ENCODE peak calls at places on chromosome 12, in four cellular contexts. O is T-helper 17 cell; G is NCI-H2081 treated with DMSO at 0.1 percent for 48 hours; Z is activated T-helper 1 cell treated with anti-CD3 and anti-CD28 coated beads, Interleukin-2, amount 50 U/mL, for 16 hours. Q is an unnamed sample.
A peak's percentile ranks its signal among the peaks of the same experiment; 100 is the strongest.

GRCh38 chr12:107200394-107200793 is 107.0 kb upstream of the CRY1 start:
- DNase-seq in O (no peak), G (no peak), Z (no peak), Q (no peak)

GRCh38 chr12:18990866-18991265 is 138.7 kb upstream of the PLEKHA5 start:
- DNase-seq in O (no peak), G (no peak), Z (no peak), Q (no peak)

GRCh38 chr12:121812320-121812871 is 8.6 kb downstream of the SETD1B start:
- DNase-seq in O (no peak), G (no peak), Z (no peak), Q (peak; percentile 81)

GRCh38 chr12:53743277-53744129 is 8.3 kb downstream of the CISTR start:
- DNase-seq in O (peak; percentile 50), G (peak; percentile 45), Z (peak; percentile 36), Q (no peak)

GRCh38 chr12:501722-502447 is 42.1 kb downstream of the B4GALNT3 start:
- DNase-seq in O (no peak), G (peak; percentile 53), Z (no peak), Q (no peak)

GRCh38 chr12:107375231-107375630 is 281.9 kb upstream of the CRY1 start:
- DNase-seq in O (no peak), G (no peak), Z (no peak), Q (no peak)

GRCh38 chr12:62552906-62553556 is 86.4 kb downstream of the MON2 start:
- DNase-seq in O (no peak), G (no peak), Z (no peak), Q (no peak)

GRCh38 chr12:96026331-96026730 is 9.1 kb downstream of the LTA4H start:
- DNase-seq in O (no peak), G (no peak), Z (no peak), Q (no peak)

GRCh38 chr12:12726543-12727093 is 9.4 kb downstream of the CDKN1B start:
- DNase-seq in O (no peak), G (no peak), Z (no peak), Q (no peak)

GRCh38 chr12:104049278-104050257 is at the start of gene GLT8D2:
- DNase-seq in O (no peak), G (no peak), Z (no peak), Q (peak; percentile 83)

GRCh38 chr12:107843351-107844311 is 69.1 kb downstream of the ASCL4 start:
- DNase-seq in O (no peak), G (no peak), Z (no peak), Q (no peak)

GRCh38 chr12:40734283-40734682 is 42.0 kb downstream of the CNTN1 start:
- DNase-seq in O (no peak), G (no peak), Z (no peak), Q (no peak)

GRCh38 chr12:46659032-46659703 is 166.6 kb downstream of the SLC38A4 start:
- DNase-seq in O (no peak), G (no peak), Z (no peak), Q (no peak)

GRCh38 chr12:115964214-115964613 is 313.3 kb downstream of the MED13L start:
- DNase-seq in O (no peak), G (no peak), Z (no peak), Q (no peak)

GRCh38 chr12:75337905-75338304 is 3.4 kb downstream of the GLIPR1L1 start:
- DNase-seq in O (no peak), G (no peak), Z (no peak), Q (no peak)